ENCODE peak calls at places on chromosomes 13 and 19, in six cellular contexts. One of them, this sample, is unnamed.

GRCh38 chr13:106100261-106100919 is 435.1 kb downstream of the EFNB2 start:
- DNase-seq in A549: peak
- DNase-seq in K562: no peak
- DNase-seq in GM12878: no peak
- DNase-seq in endothelial cell of umbilical vein: no peak
- DNase-seq in HepG2: no peak
- DNase-seq in this sample: no peak

GRCh38 chr13:111345682-111346081 is 25.2 kb downstream of the TEX29 start:
- DNase-seq in A549: no peak
- DNase-seq in K562: no peak
- DNase-seq in GM12878: no peak
- DNase-seq in endothelial cell of umbilical vein: no peak
- DNase-seq in HepG2: no peak
- DNase-seq in this sample: no peak

GRCh38 chr19:15551183-15552004 is 43.1 kb downstream of the CYP4F22 start:
- DNase-seq in A549: peak
- DNase-seq in K562: peak
- DNase-seq in GM12878: no peak
- DNase-seq in endothelial cell of umbilical vein: no peak
- DNase-seq in HepG2: peak
- DNase-seq in this sample: no peak

GRCh38 chr19:17755977-17756670 is 4.8 kb downstream of the FCHO1 start:
- DNase-seq in A549: peak
- DNase-seq in K562: peak
- DNase-seq in GM12878: peak
- DNase-seq in endothelial cell of umbilical vein: no peak
- DNase-seq in HepG2: no peak
- DNase-seq in this sample: peak

GRCh38 chr19:36152061-36152885 is at the start of gene COX7A1:
- DNase-seq in A549: no peak
- DNase-seq in K562: no peak
- DNase-seq in GM12878: no peak
- DNase-seq in endothelial cell of umbilical vein: peak
- DNase-seq in HepG2: no peak
- DNase-seq in this sample: no peak

GRCh38 chr19:33737704-33738103 is 59.0 kb upstream of the KCTD15 start:
- DNase-seq in A549: no peak
- DNase-seq in K562: no peak
- DNase-seq in GM12878: no peak
- DNase-seq in endothelial cell of umbilical vein: no peak
- DNase-seq in HepG2: no peak
- DNase-seq in this sample: no peak

GRCh38 chr19:40605201-40605971 is 4.2 kb downstream of the LTBP4 start:
- DNase-seq in A549: peak
- DNase-seq in K562: peak
- DNase-seq in GM12878: peak
- DNase-seq in endothelial cell of umbilical vein: no peak
- DNase-seq in HepG2: peak
- DNase-seq in this sample: peak

GRCh38 chr19:7119582-7119981 is 50.1 kb downstream of the ZNF557 start:
- DNase-seq in A549: no peak
- DNase-seq in K562: no peak
- DNase-seq in GM12878: no peak
- DNase-seq in endothelial cell of umbilical vein: no peak
- DNase-seq in HepG2: no peak
- DNase-seq in this sample: no peak

GRCh38 chr13:40983725-40984669 is 35.1 kb downstream of the ELF1 start:
- DNase-seq in A549: no peak
- DNase-seq in K562: no peak
- DNase-seq in GM12878: no peak
- DNase-seq in endothelial cell of umbilical vein: peak
- DNase-seq in HepG2: no peak
- DNase-seq in this sample: no peak

GRCh38 chr13:26377038-26377437 is 123.1 kb downstream of the CDK8 start:
- DNase-seq in A549: peak
- DNase-seq in K562: peak
- DNase-seq in GM12878: no peak
- DNase-seq in endothelial cell of umbilical vein: peak
- DNase-seq in HepG2: peak
- DNase-seq in this sample: peak

GRCh38 chr13:24162604-24163003 is 2.1 kb downstream of the SPATA13 start:
- DNase-seq in A549: no peak
- DNase-seq in K562: no peak
- DNase-seq in GM12878: no peak
- DNase-seq in endothelial cell of umbilical vein: no peak
- DNase-seq in HepG2: no peak
- DNase-seq in this sample: no peak

GRCh38 chr13:30307194-30307965 is at the start of gene KATNAL1:
- DNase-seq in A549: peak
- DNase-seq in K562: peak
- DNase-seq in GM12878: no peak
- DNase-seq in endothelial cell of umbilical vein: peak
- DNase-seq in HepG2: peak
- DNase-seq in this sample: peak

GRCh38 chr13:44967656-44968451 is 21.4 kb downstream of the NUFIP1 start:
- DNase-seq in A549: peak
- DNase-seq in K562: no peak
- DNase-seq in GM12878: no peak
- DNase-seq in endothelial cell of umbilical vein: peak
- DNase-seq in HepG2: no peak
- DNase-seq in this sample: no peak

GRCh38 chr13:75685239-75685697 is 49.1 kb downstream of the LMO7 start:
- DNase-seq in A549: peak
- DNase-seq in K562: no peak
- DNase-seq in GM12878: no peak
- DNase-seq in endothelial cell of umbilical vein: peak
- DNase-seq in HepG2: peak
- DNase-seq in this sample: no peak

GRCh38 chr13:60484865-60485264 is 87.8 kb downstream of the TDRD3 start:
- DNase-seq in A549: no peak
- DNase-seq in K562: no peak
- DNase-seq in GM12878: no peak
- DNase-seq in endothelial cell of umbilical vein: no peak
- DNase-seq in HepG2: no peak
- DNase-seq in this sample: no peak
- TF ChIP-seq MAX in A549: no peak
- TF ChIP-seq MAX in K562: no peak
- TF ChIP-seq MAX in GM12878: no peak
- TF ChIP-seq MAX in endothelial cell of umbilical vein: no peak
- TF ChIP-seq MAX in HepG2: no peak
- TF ChIP-seq MAX in this sample: no peak

GRCh38 chr19:27774337-27774736 is 1438.6 kb downstream of the UQCRFS1 start:
- DNase-seq in A549: peak
- DNase-seq in K562: peak
- DNase-seq in GM12878: no peak
- DNase-seq in endothelial cell of umbilical vein: no peak
- DNase-seq in HepG2: no peak
- DNase-seq in this sample: peak
- TF ChIP-seq MYC in A549: no peak
- TF ChIP-seq MYC in K562: no peak
- TF ChIP-seq MYC in GM12878: no peak
- TF ChIP-seq MYC in endothelial cell of umbilical vein: no peak
- TF ChIP-seq MYC in HepG2: no peak
- TF ChIP-seq MYC in this sample: no peak

GRCh38 chr13:80783926-80784325 is 443.0 kb upstream of the SPRY2 start:
- DNase-seq in A549: no peak
- DNase-seq in K562: no peak
- DNase-seq in GM12878: no peak
- DNase-seq in endothelial cell of umbilical vein: no peak
- DNase-seq in HepG2: no peak
- DNase-seq in this sample: no peak
- TF ChIP-seq MAX in A549: no peak
- TF ChIP-seq MAX in K562: no peak
- TF ChIP-seq MAX in GM12878: no peak
- TF ChIP-seq MAX in endothelial cell of umbilical vein: no peak
- TF ChIP-seq MAX in HepG2: no peak
- TF ChIP-seq MAX in this sample: no peak

GRCh38 chr13:90415902-90416301 is 931.6 kb upstream of the MIR17HG start:
- DNase-seq in A549: no peak
- DNase-seq in K562: no peak
- DNase-seq in GM12878: no peak
- DNase-seq in endothelial cell of umbilical vein: no peak
- DNase-seq in HepG2: no peak
- DNase-seq in this sample: no peak
- TF ChIP-seq MYC in A549: no peak
- TF ChIP-seq MYC in K562: no peak
- TF ChIP-seq MYC in GM12878: no peak
- TF ChIP-seq MYC in endothelial cell of umbilical vein: no peak
- TF ChIP-seq MYC in HepG2: no peak
- TF ChIP-seq MYC in this sample: no peak

DNA sequence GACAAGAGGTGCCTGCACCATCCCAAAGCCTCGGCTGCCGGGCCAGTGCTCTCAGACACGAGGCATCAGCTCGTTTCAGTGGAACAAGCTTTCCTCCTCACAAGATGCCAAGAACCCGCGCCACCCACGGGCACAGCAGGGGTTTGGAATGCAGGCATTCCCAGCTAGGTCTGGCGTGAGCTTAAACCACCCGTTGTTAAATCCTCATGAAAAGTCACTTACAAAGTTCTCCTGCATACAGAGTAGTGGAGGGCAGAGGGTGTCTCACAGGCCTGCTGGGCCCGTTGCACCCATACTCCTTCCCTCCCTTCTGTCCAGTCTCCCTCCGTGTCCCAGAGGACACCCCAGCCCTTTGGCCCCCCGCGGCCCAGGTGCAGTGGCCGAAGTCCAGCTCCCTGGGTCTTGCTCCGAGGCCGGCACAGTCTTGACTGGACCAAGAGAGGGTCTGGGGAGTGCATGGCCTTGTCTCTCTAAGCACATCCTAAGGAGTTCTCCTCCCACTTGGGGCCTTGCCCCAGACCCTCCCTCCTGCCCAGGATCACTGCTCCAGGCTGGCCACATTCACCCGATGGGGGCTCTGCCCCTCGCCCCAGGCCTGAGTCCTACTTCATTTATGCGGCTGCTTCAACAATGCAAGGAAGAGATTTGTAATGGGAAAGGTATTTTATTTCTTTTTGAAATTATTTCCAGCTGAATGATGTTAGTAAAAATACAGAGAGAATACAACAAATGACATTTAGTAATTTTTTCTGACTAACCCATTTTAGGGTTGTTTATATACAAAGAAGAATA is 35.2 kb upstream of the GRTP1 start:
- DNase-seq in A549: no peak
- DNase-seq in K562: no peak
- DNase-seq in GM12878: no peak
- DNase-seq in endothelial cell of umbilical vein: no peak
- DNase-seq in HepG2: no peak
- DNase-seq in this sample: no peak
- TF ChIP-seq MAX in A549: no peak
- TF ChIP-seq MAX in K562: no peak
- TF ChIP-seq MAX in GM12878: no peak
- TF ChIP-seq MAX in endothelial cell of umbilical vein: no peak
- TF ChIP-seq MAX in HepG2: no peak
- TF ChIP-seq MAX in this sample: no peak

GRCh38 chr19:4197625-4198466 is 15.4 kb downstream of the ANKRD24 start:
- DNase-seq in A549: peak
- DNase-seq in K562: no peak
- DNase-seq in GM12878: no peak
- DNase-seq in endothelial cell of umbilical vein: no peak
- DNase-seq in HepG2: no peak
- DNase-seq in this sample: no peak
- TF ChIP-seq MYC in A549: no peak
- TF ChIP-seq MYC in K562: no peak
- TF ChIP-seq MYC in GM12878: no peak
- TF ChIP-seq MYC in endothelial cell of umbilical vein: no peak
- TF ChIP-seq MYC in HepG2: no peak
- TF ChIP-seq MYC in this sample: no peak

GRCh38 chr13:82833928-82834327 is 1048.3 kb downstream of the SLITRK1 start:
- DNase-seq in A549: no peak
- DNase-seq in K562: no peak
- DNase-seq in GM12878: no peak
- DNase-seq in endothelial cell of umbilical vein: no peak
- DNase-seq in HepG2: no peak
- DNase-seq in this sample: no peak
- TF ChIP-seq MAX in A549: no peak
- TF ChIP-seq MAX in K562: no peak
- TF ChIP-seq MAX in GM12878: no peak
- TF ChIP-seq MAX in endothelial cell of umbilical vein: no peak
- TF ChIP-seq MAX in HepG2: no peak
- TF ChIP-seq MAX in this sample: no peak

GRCh38 chr13:98543380-98544104 is 33.4 kb downstream of the STK24 start:
- DNase-seq in A549: no peak
- DNase-seq in K562: no peak
- DNase-seq in GM12878: no peak
- DNase-seq in endothelial cell of umbilical vein: no peak
- DNase-seq in HepG2: no peak
- DNase-seq in this sample: no peak
- TF ChIP-seq MYC in A549: no peak
- TF ChIP-seq MYC in K562: no peak
- TF ChIP-seq MYC in GM12878: no peak
- TF ChIP-seq MYC in endothelial cell of umbilical vein: no peak
- TF ChIP-seq MYC in HepG2: no peak
- TF ChIP-seq MYC in this sample: no peak

DNA sequence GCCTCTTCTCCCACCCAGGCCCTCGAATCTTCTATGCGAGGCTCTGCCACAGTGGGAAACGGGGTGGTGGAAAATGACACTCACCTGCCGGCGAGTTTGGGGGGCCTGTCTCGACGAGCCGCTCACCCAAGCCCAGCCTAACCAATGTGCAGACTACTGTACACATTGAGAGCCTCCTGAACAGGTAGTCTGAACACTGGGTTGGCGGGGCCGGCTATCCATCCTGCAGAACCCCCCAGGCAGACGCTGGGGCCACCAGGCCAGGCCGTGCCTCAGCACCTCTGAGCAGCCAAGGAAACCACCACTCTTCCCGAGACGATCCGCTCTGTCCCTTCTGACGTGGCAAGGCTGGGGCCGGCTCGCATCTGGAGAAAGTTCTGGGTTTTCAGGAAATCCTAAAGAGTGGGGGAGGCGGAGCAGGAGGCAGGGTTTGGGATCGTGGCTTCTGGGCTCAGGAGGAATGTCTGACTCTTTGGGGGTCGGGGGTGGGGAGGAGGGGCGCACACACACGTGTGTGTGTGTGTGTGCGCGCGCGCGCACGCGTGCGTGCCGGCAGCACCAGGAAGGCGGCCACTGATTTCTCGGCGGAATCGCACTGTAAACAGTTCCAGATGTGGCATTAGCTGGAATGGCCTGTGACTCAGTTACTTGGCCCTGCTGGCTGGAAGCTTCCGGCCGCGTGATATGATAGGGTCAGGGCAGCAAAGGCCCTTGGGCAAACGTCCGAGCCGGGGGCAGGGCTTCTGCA is 18.5 kb downstream of the TMED1 start:
- DNase-seq in A549: no peak
- DNase-seq in K562: no peak
- DNase-seq in GM12878: no peak
- DNase-seq in endothelial cell of umbilical vein: no peak
- DNase-seq in HepG2: no peak
- DNase-seq in this sample: no peak
- TF ChIP-seq MAX in A549: no peak
- TF ChIP-seq MAX in K562: no peak
- TF ChIP-seq MAX in GM12878: no peak
- TF ChIP-seq MAX in endothelial cell of umbilical vein: no peak
- TF ChIP-seq MAX in HepG2: no peak
- TF ChIP-seq MAX in this sample: no peak

DNA sequence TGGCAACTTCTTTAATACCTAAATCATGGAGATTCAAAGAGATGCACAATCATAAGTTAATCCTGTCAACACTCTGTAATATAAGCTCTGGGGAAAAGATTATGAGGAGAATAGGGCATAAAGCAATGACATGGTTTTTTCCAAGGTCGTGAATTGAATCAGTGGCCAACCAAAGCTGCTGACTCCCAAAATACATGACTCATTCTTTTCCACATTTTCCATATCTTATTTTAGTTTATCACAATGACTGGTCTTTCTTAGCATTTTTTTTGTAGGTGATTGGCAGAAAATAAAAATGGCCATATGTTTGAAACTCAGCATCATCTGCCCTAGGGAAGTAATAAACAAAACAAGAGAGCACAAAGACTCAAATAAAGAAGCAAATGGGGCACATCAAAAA is 28.5 kb upstream of the RBM26 start:
- DNase-seq in A549: no peak
- DNase-seq in K562: no peak
- DNase-seq in GM12878: no peak
- DNase-seq in endothelial cell of umbilical vein: peak
- DNase-seq in HepG2: no peak
- DNase-seq in this sample: no peak
- TF ChIP-seq MYC in A549: no peak
- TF ChIP-seq MYC in K562: no peak
- TF ChIP-seq MYC in GM12878: no peak
- TF ChIP-seq MYC in endothelial cell of umbilical vein: no peak
- TF ChIP-seq MYC in HepG2: no peak
- TF ChIP-seq MYC in this sample: no peak

This sample was measured in NB4.